ENCODE peak calls at places on chromosome 9, in eight cellular contexts. One of them, this sample, is unnamed. For H3K36me3, the result is how much of the 10 kb centered on the place peaks cover.

GRCh38 chr9:27622688-27623340 is 49.5 kb upstream of the C9orf72 start:
- DNase-seq in endothelial cell of umbilical vein: no peak
- DNase-seq in effector memory CD4-positive, alpha-beta T cell: no peak
- DNase-seq in endodermal cell: no peak
- DNase-seq in pancreas: no peak
- DNase-seq in body of pancreas: no peak
- DNase-seq in HCT116: no peak
- DNase-seq in spleen: no peak
- DNase-seq in this sample: no peak

GRCh38 chr9:28120241-28121025 is 547.2 kb upstream of the C9orf72 start:
- DNase-seq in endodermal cell: no peak
- DNase-seq in pancreas: no peak
- DNase-seq in spleen: no peak
- DNase-seq in effector memory CD4-positive, alpha-beta T cell: no peak
- DNase-seq in body of pancreas: no peak
- DNase-seq in endothelial cell of umbilical vein: peak
- DNase-seq in HCT116: no peak
- DNase-seq in this sample: no peak

GRCh38 chr9:110799396-110799795 is 130.8 kb downstream of the MUSK start:
- DNase-seq in body of pancreas: no peak
- DNase-seq in endothelial cell of umbilical vein: no peak
- DNase-seq in effector memory CD4-positive, alpha-beta T cell: no peak
- DNase-seq in endodermal cell: no peak
- DNase-seq in pancreas: no peak
- DNase-seq in HCT116: no peak
- DNase-seq in spleen: no peak
- DNase-seq in this sample: no peak

GRCh38 chr9:91664669-91665068 is 241.0 kb upstream of the NFIL3 start:
- DNase-seq in endothelial cell of umbilical vein: no peak
- DNase-seq in endodermal cell: no peak
- DNase-seq in body of pancreas: no peak
- DNase-seq in spleen: no peak
- DNase-seq in pancreas: no peak
- DNase-seq in effector memory CD4-positive, alpha-beta T cell: no peak
- DNase-seq in HCT116: no peak
- DNase-seq in this sample: no peak

GRCh38 chr9:27368317-27368985 is 71.5 kb upstream of the EQTN start:
- DNase-seq in spleen: no peak
- DNase-seq in endodermal cell: peak
- DNase-seq in effector memory CD4-positive, alpha-beta T cell: no peak
- DNase-seq in HCT116: no peak
- DNase-seq in endothelial cell of umbilical vein: no peak
- DNase-seq in pancreas: no peak
- DNase-seq in body of pancreas: no peak
- DNase-seq in this sample: no peak

GRCh38 chr9:110095776-110096175 is 112.2 kb downstream of the C9orf152 start:
- DNase-seq in pancreas: no peak
- DNase-seq in endodermal cell: no peak
- DNase-seq in spleen: no peak
- DNase-seq in endothelial cell of umbilical vein: no peak
- DNase-seq in effector memory CD4-positive, alpha-beta T cell: no peak
- DNase-seq in HCT116: no peak
- DNase-seq in body of pancreas: no peak
- DNase-seq in this sample: no peak

GRCh38 chr9:79477241-79477830 is 94.4 kb upstream of the TLE4 start:
- DNase-seq in endodermal cell: no peak
- DNase-seq in body of pancreas: no peak
- DNase-seq in pancreas: no peak
- DNase-seq in HCT116: no peak
- DNase-seq in endothelial cell of umbilical vein: no peak
- DNase-seq in spleen: no peak
- DNase-seq in effector memory CD4-positive, alpha-beta T cell: no peak
- DNase-seq in this sample: no peak

GRCh38 chr9:125509476-125509875 is 197.5 kb downstream of the MAPKAP1 start:
- DNase-seq in spleen: no peak
- DNase-seq in pancreas: no peak
- DNase-seq in effector memory CD4-positive, alpha-beta T cell: no peak
- DNase-seq in HCT116: no peak
- DNase-seq in endodermal cell: no peak
- DNase-seq in endothelial cell of umbilical vein: no peak
- DNase-seq in body of pancreas: no peak
- DNase-seq in this sample: no peak

GRCh38 chr9:76905984-76906861 is at the start of gene PRUNE2:
- DNase-seq in endothelial cell of umbilical vein: peak
- DNase-seq in effector memory CD4-positive, alpha-beta T cell: no peak
- DNase-seq in body of pancreas: peak
- DNase-seq in spleen: no peak
- DNase-seq in endodermal cell: peak
- DNase-seq in pancreas: peak
- DNase-seq in HCT116: no peak
- DNase-seq in this sample: peak

GRCh38 chr9:126646162-126646561 is 32.4 kb downstream of the LMX1B start:
- DNase-seq in effector memory CD4-positive, alpha-beta T cell: no peak
- DNase-seq in pancreas: no peak
- DNase-seq in endodermal cell: no peak
- DNase-seq in endothelial cell of umbilical vein: no peak
- DNase-seq in HCT116: no peak
- DNase-seq in spleen: no peak
- DNase-seq in body of pancreas: no peak
- DNase-seq in this sample: no peak

GRCh38 chr9:33230756-33231691 is 8.9 kb upstream of the SPINK4 start:
- DNase-seq in HCT116: no peak
- DNase-seq in body of pancreas: no peak
- DNase-seq in endothelial cell of umbilical vein: no peak
- DNase-seq in pancreas: no peak
- DNase-seq in spleen: no peak
- DNase-seq in effector memory CD4-positive, alpha-beta T cell: no peak
- DNase-seq in endodermal cell: no peak
- DNase-seq in this sample: no peak

GRCh38 chr9:17614929-17615328 is 36.1 kb downstream of the SH3GL2 start:
- DNase-seq in endothelial cell of umbilical vein: no peak
- DNase-seq in spleen: no peak
- DNase-seq in endodermal cell: no peak
- DNase-seq in body of pancreas: no peak
- DNase-seq in HCT116: no peak
- DNase-seq in pancreas: no peak
- DNase-seq in effector memory CD4-positive, alpha-beta T cell: no peak
- DNase-seq in this sample: no peak

GRCh38 chr9:100759166-100759565 is 181.3 kb downstream of the CAVIN4 start:
- DNase-seq in body of pancreas: no peak
- DNase-seq in endodermal cell: no peak
- DNase-seq in HCT116: no peak
- DNase-seq in pancreas: no peak
- DNase-seq in spleen: no peak
- DNase-seq in endothelial cell of umbilical vein: no peak
- DNase-seq in effector memory CD4-positive, alpha-beta T cell: no peak
- DNase-seq in this sample: no peak

GRCh38 chr9:37497320-37497719 is 11.6 kb downstream of the POLR1E start:
- DNase-seq in body of pancreas: no peak
- DNase-seq in HCT116: no peak
- DNase-seq in spleen: no peak
- DNase-seq in endothelial cell of umbilical vein: no peak
- DNase-seq in pancreas: no peak
- DNase-seq in effector memory CD4-positive, alpha-beta T cell: no peak
- DNase-seq in endodermal cell: peak
- DNase-seq in this sample: no peak
- H3K36me3 ChIP-seq in body of pancreas: under half
- H3K36me3 ChIP-seq in HCT116: half or more
- H3K36me3 ChIP-seq in spleen: half or more
- H3K36me3 ChIP-seq in endothelial cell of umbilical vein: under half
- H3K36me3 ChIP-seq in pancreas: half or more
- H3K36me3 ChIP-seq in effector memory CD4-positive, alpha-beta T cell: half or more
- H3K36me3 ChIP-seq in endodermal cell: half or more
- H3K36me3 ChIP-seq in this sample: half or more

GRCh38 chr9:133375724-133376654 is at the start of the genes STKLD1 and SURF4:
- DNase-seq in effector memory CD4-positive, alpha-beta T cell: peak
- DNase-seq in HCT116: peak
- DNase-seq in endodermal cell: peak
- DNase-seq in pancreas: peak
- DNase-seq in body of pancreas: peak
- DNase-seq in endothelial cell of umbilical vein: peak
- DNase-seq in spleen: peak
- DNase-seq in this sample: peak

GRCh38 chr9:133379153-133380086 is 3.3 kb downstream of the STKLD1 start:
- DNase-seq in effector memory CD4-positive, alpha-beta T cell: no peak
- DNase-seq in HCT116: no peak
- DNase-seq in endothelial cell of umbilical vein: no peak
- DNase-seq in endodermal cell: peak
- DNase-seq in spleen: no peak
- DNase-seq in body of pancreas: no peak
- DNase-seq in pancreas: peak
- DNase-seq in this sample: no peak

GRCh38 chr9:133380734-133381133 is 4.6 kb downstream of the STKLD1 start:
- DNase-seq in spleen: no peak
- DNase-seq in endodermal cell: no peak
- DNase-seq in effector memory CD4-positive, alpha-beta T cell: no peak
- DNase-seq in pancreas: no peak
- DNase-seq in endothelial cell of umbilical vein: no peak
- DNase-seq in body of pancreas: no peak
- DNase-seq in HCT116: no peak
- DNase-seq in this sample: no peak

GRCh38 chr9:133377721-133378216 is 1.6 kb downstream of the STKLD1 start:
- DNase-seq in pancreas: peak
- DNase-seq in HCT116: no peak
- DNase-seq in endodermal cell: no peak
- DNase-seq in body of pancreas: no peak
- DNase-seq in effector memory CD4-positive, alpha-beta T cell: no peak
- DNase-seq in spleen: no peak
- DNase-seq in endothelial cell of umbilical vein: no peak
- DNase-seq in this sample: no peak

GRCh38 chr9:133378408-133378962 is 2.3 kb downstream of the STKLD1 start:
- DNase-seq in endothelial cell of umbilical vein: no peak
- DNase-seq in endodermal cell: no peak
- DNase-seq in effector memory CD4-positive, alpha-beta T cell: no peak
- DNase-seq in pancreas: peak
- DNase-seq in body of pancreas: no peak
- DNase-seq in spleen: no peak
- DNase-seq in HCT116: no peak
- DNase-seq in this sample: no peak
- H3K27ac ChIP-seq in endothelial cell of umbilical vein: no peak
- H3K27ac ChIP-seq in endodermal cell: no peak
- H3K27ac ChIP-seq in effector memory CD4-positive, alpha-beta T cell: no peak
- H3K27ac ChIP-seq in pancreas: no peak
- H3K27ac ChIP-seq in body of pancreas: no peak
- H3K27ac ChIP-seq in spleen: no peak
- H3K27ac ChIP-seq in HCT116: no peak
- H3K27ac ChIP-seq in this sample: no peak

DNA sequence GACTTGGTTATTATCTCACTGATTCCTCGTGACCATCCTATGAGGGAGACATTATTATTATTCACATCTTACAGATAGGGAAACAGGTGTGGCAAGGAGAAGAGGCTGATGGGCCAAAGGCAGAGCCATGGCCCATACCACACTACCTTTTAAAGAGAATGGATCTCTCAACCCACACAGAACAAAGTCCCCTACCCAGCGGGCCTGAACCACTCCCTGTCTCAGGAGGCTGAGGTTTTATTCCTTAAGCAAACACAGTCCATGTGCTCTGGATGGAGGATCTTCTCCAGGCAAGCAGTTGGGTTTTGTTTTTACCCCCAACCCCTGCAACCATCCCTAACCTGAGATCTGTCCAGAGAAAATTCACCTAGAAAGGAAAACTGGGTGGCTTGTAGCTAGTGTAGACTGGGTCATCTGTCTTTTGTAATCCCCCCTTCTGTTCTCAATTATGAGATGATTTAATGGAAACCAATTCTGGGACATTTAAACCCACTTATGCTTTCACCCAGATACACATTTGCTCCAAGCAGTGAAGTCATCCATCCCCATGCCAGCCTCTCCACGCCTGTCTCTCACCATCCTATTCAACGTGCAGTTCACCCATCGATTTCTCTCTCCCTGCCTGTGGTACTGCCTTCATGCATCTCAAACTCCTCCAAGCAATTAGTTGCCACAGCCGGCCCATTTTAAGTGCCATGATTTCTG is 2.0 kb downstream of the PHF19 start:
- DNase-seq in effector memory CD4-positive, alpha-beta T cell: no peak
- DNase-seq in endodermal cell: no peak
- DNase-seq in spleen: no peak
- DNase-seq in pancreas: no peak
- DNase-seq in endothelial cell of umbilical vein: no peak
- DNase-seq in body of pancreas: no peak
- DNase-seq in HCT116: no peak
- DNase-seq in this sample: no peak
- H3K4me3 ChIP-seq in effector memory CD4-positive, alpha-beta T cell: no peak
- H3K4me3 ChIP-seq in endodermal cell: peak
- H3K4me3 ChIP-seq in spleen: no peak
- H3K4me3 ChIP-seq in pancreas: no peak
- H3K4me3 ChIP-seq in endothelial cell of umbilical vein: no peak
- H3K4me3 ChIP-seq in body of pancreas: no peak
- H3K4me3 ChIP-seq in HCT116: peak
- H3K4me3 ChIP-seq in this sample: no peak

GRCh38 chr9:136454026-136454796 is 14.6 kb upstream of the INPP5E start:
- DNase-seq in effector memory CD4-positive, alpha-beta T cell: no peak
- DNase-seq in HCT116: no peak
- DNase-seq in endothelial cell of umbilical vein: no peak
- DNase-seq in pancreas: no peak
- DNase-seq in spleen: no peak
- DNase-seq in endodermal cell: no peak
- DNase-seq in body of pancreas: no peak
- DNase-seq in this sample: no peak

GRCh38 chr9:136455043-136456002 is 15.7 kb upstream of the INPP5E start:
- DNase-seq in endothelial cell of umbilical vein: no peak
- DNase-seq in pancreas: no peak
- DNase-seq in effector memory CD4-positive, alpha-beta T cell: no peak
- DNase-seq in spleen: no peak
- DNase-seq in body of pancreas: no peak
- DNase-seq in HCT116: no peak
- DNase-seq in endodermal cell: no peak
- DNase-seq in this sample: no peak

GRCh38 chr9:136448655-136449054 is 9.0 kb upstream of the INPP5E start:
- DNase-seq in endothelial cell of umbilical vein: no peak
- DNase-seq in endodermal cell: no peak
- DNase-seq in body of pancreas: no peak
- DNase-seq in HCT116: no peak
- DNase-seq in pancreas: no peak
- DNase-seq in effector memory CD4-positive, alpha-beta T cell: no peak
- DNase-seq in spleen: no peak
- DNase-seq in this sample: no peak

GRCh38 chr9:136453326-136453725 is 13.7 kb upstream of the INPP5E start:
- DNase-seq in spleen: no peak
- DNase-seq in effector memory CD4-positive, alpha-beta T cell: no peak
- DNase-seq in endothelial cell of umbilical vein: no peak
- DNase-seq in pancreas: no peak
- DNase-seq in HCT116: no peak
- DNase-seq in body of pancreas: no peak
- DNase-seq in endodermal cell: no peak
- DNase-seq in this sample: no peak

DNA sequence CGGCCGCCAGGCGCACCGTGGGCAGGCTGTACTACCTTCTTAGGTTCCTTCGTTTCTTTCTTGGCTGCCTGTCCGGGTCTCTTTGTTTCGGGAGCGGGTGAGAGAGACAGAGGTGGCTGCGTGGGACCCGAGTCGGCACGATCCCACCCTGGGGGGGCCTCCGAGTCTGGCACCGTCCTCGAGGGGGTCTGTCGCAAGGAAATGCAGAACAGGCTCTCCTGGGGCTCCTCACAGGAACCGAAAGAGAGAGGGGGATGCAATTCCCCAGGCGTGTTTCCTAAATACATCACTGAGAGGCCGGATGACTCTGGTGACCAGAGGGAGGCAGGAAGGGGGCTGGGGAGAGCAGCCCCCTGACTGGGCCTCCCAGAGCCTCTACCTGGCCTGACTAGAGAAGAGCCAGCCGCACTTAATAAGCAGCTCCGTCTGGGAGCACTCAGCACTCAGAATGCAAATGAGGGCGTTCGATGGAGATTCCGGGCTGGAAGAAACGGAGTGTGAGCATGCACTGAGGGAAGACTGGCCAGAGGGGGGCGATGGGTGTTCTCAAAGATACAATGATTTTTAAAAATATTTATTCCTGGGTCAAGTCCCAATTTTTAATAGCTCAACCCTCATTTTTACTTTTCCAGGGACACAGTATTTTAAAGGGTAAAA is 11.7 kb upstream of the INPP5E start:
- DNase-seq in spleen: no peak
- DNase-seq in effector memory CD4-positive, alpha-beta T cell: no peak
- DNase-seq in HCT116: no peak
- DNase-seq in pancreas: no peak
- DNase-seq in endodermal cell: peak
- DNase-seq in endothelial cell of umbilical vein: no peak
- DNase-seq in body of pancreas: no peak
- DNase-seq in this sample: no peak
- H3K36me3 ChIP-seq in spleen: half or more
- H3K36me3 ChIP-seq in effector memory CD4-positive, alpha-beta T cell: half or more
- H3K36me3 ChIP-seq in HCT116: under half
- H3K36me3 ChIP-seq in pancreas: half or more
- H3K36me3 ChIP-seq in endodermal cell: half or more
- H3K36me3 ChIP-seq in endothelial cell of umbilical vein: half or more
- H3K36me3 ChIP-seq in body of pancreas: under half
- H3K36me3 ChIP-seq in this sample: under half